ENCODE peak calls at places on chromosomes 11 and 22, in nine cellular contexts. D is fibroblast of lung; J is A673; E is upper lobe of right lung; C is lung; V is IMR-90; F is effector memory CD4-positive, alpha-beta T cell; R is cardiac muscle cell; M is HepG2. I is an unnamed sample. For H3K4me1, the result is how much of the 10 kb centered on the place peaks cover.

GRCh38 chr11:82902086-82902485 is 550 bp downstream of the DDIAS start:
- DNase-seq in M (no peak), E (no peak), V (no peak), R (no peak), J (no peak), C (no peak), D (no peak), F (no peak), I (no peak)

GRCh38 chr11:105861225-105861624 is 160.8 kb downstream of the MSANTD4 start:
- DNase-seq in E (no peak), C (no peak), D (no peak), M (no peak), J (no peak), V (peak), F (no peak), R (peak), I (no peak)

GRCh38 chr11:19604679-19605375 is 107.8 kb upstream of the NAV2 start:
- DNase-seq in C (no peak), F (no peak), D (no peak), V (no peak), J (no peak), R (no peak), E (no peak), M (no peak), I (no peak)

GRCh38 chr22:31106651-31107205 is 640 bp downstream of the SELENOM start:
- DNase-seq in E (no peak), R (peak), F (no peak), V (peak), C (no peak), J (no peak), M (no peak), D (peak), I (peak)

GRCh38 chr11:109967121-109967520 is 126.1 kb upstream of the ZC3H12C start:
- DNase-seq in F (no peak), M (no peak), D (no peak), C (no peak), V (no peak), J (no peak), E (no peak), R (no peak), I (no peak)

GRCh38 chr22:50587407-50587806 is 4.8 kb upstream of the CHKB start:
- DNase-seq in C (no peak), R (no peak), J (no peak), M (no peak), F (no peak), D (no peak), V (no peak), E (peak), I (peak)

GRCh38 chr11:130278745-130279144 is 36.0 kb downstream of the ZBTB44 start:
- DNase-seq in J (no peak), R (peak), C (no peak), E (no peak), D (no peak), M (no peak), F (no peak), V (peak), I (no peak)

GRCh38 chr11:108037636-108038035 is 28.9 kb downstream of the CUL5 start:
- DNase-seq in V (peak), M (no peak), J (no peak), E (no peak), D (peak), R (peak), F (no peak), C (no peak), I (no peak)

GRCh38 chr22:48459859-48460823 is 1367.5 kb downstream of the BRD1 start:
- DNase-seq in D (no peak), M (no peak), C (no peak), V (no peak), F (no peak), R (no peak), E (peak), J (no peak), I (no peak)

GRCh38 chr22:49307071-49307830 is 520.4 kb downstream of the BRD1 start:
- DNase-seq in J (no peak), R (no peak), C (no peak), F (no peak), M (no peak), E (peak), D (no peak), V (no peak), I (peak)

GRCh38 chr22:45547016-45547345 is 44.3 kb downstream of the FBLN1 start:
- DNase-seq in M (no peak), R (no peak), J (no peak), E (no peak), C (no peak), F (no peak), D (no peak), V (no peak), I (peak)

GRCh38 chr11:9005087-9005486 is 1.3 kb upstream of the NRIP3 start:
- DNase-seq in M (no peak), E (no peak), R (no peak), F (no peak), D (no peak), V (no peak), C (no peak), J (no peak), I (no peak)

GRCh38 chr22:46649176-46650077 is 29.2 kb downstream of the GRAMD4 start:
- DNase-seq in E (no peak), F (no peak), M (no peak), D (no peak), J (no peak), V (peak), C (no peak), R (peak), I (peak)

DNA sequence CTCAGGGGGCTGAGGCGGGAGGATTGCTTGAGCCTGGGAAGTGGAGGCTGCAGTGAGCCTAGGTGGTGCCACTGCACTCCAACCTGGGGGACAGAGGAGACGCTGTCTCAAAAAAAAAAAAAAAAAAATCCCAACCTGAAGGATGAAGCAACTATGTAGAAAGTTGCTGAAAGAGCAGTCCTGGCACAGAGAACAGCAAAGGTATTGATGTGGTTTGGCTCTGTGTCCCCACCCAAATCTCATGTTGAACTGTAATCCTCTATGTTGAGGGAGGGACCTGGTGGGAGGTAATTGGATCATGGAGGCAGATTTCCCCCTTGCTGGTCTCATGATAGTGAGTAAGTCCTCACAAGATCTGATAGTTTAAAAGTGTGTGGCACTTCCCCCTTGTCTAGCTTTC is 10.8 kb upstream of the SERPING1 start:
- DNase-seq in R (no peak), E (no peak), M (no peak), D (no peak), J (no peak), C (no peak), V (no peak), F (no peak), I (no peak)
- H3K4me1 ChIP-seq in R (under half), E (under half), M (under half), D (under half), J (under half), C (under half), V (under half), F (under half), I (under half)

GRCh38 chr11:121534131-121535093 is 81.6 kb upstream of the SORL1-AS1 start:
- DNase-seq in R (peak), M (no peak), J (peak), D (peak), C (no peak), F (no peak), V (peak), E (no peak), I (peak)
- H3K27ac ChIP-seq in R (no peak), M (no peak), J (no peak), D (no peak), C (no peak), F (no peak), V (no peak), E (no peak), I (no peak)

DNA sequence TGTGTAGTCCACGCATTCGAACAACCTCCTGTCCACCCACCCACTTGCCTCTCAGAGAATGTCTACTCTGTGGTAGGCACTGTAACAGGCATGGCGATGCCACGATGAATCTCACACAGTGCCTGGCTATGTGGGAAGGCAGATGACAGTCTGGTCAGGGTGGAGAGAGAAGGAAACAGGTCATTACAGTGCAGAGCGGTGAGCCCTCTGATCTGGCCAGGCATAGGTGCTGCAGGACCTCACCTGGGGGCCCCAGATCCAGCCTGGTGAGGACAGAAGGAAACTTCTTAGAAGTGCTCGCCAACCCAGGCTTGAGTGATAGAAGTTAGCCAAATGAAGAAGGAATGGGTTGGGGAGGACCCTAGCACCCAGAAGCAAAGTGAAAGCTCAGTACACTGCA is 19.0 kb upstream of the PEX26 start:
- DNase-seq in C (no peak), F (no peak), D (no peak), E (peak), M (no peak), R (no peak), V (no peak), J (no peak), I (no peak)
- H3K4me1 ChIP-seq in C (under half), F (under half), D (under half), E (under half), M (half or more), R (under half), V (under half), J (under half), I (under half)

GRCh38 chr22:20517841-20518592 is 10.6 kb downstream of the MED15 start:
- DNase-seq in M (no peak), C (no peak), V (no peak), D (no peak), E (no peak), J (no peak), R (no peak), F (no peak), I (no peak)

GRCh38 chr22:20519558-20519957 is 12.1 kb downstream of the MED15 start:
- DNase-seq in R (no peak), C (no peak), E (no peak), F (no peak), D (no peak), M (no peak), V (no peak), J (peak), I (no peak)

GRCh38 chr22:20522828-20523117 is 15.4 kb downstream of the MED15 start:
- DNase-seq in M (no peak), F (no peak), R (no peak), D (no peak), E (no peak), J (no peak), C (no peak), V (no peak), I (no peak)

GRCh38 chr22:20522134-20522827 is 14.9 kb downstream of the MED15 start:
- DNase-seq in D (no peak), C (no peak), J (no peak), M (no peak), V (no peak), F (no peak), E (no peak), R (no peak), I (no peak)

GRCh38 chr22:20520093-20520511 is 12.7 kb downstream of the MED15 start:
- DNase-seq in J (peak), D (peak), E (no peak), F (no peak), C (no peak), V (peak), R (no peak), M (no peak), I (no peak)
- H3K27ac ChIP-seq in J (peak), D (peak), E (no peak), F (peak), C (no peak), V (peak), R (no peak), M (no peak), I (no peak)

GRCh38 chr11:47532597-47533213 is 20.2 kb downstream of the CELF1 start:
- DNase-seq in C (no peak), F (no peak), D (no peak), M (no peak), J (peak), V (peak), R (peak), E (no peak), I (no peak)
- H3K4me1 ChIP-seq in C (under half), F (under half), D (under half), M (under half), J (under half), V (under half), R (under half), E (under half), I (under half)

GRCh38 chr11:45919806-45920530 is 2.3 kb upstream of the PEX16 start:
- DNase-seq in M (peak), R (no peak), C (no peak), J (no peak), E (peak), F (no peak), D (no peak), V (no peak), I (peak)

GRCh38 chr11:45919276-45919675 is 1.6 kb upstream of the PEX16 start:
- DNase-seq in F (no peak), J (no peak), R (no peak), C (no peak), M (no peak), V (no peak), D (no peak), E (peak), I (no peak)

GRCh38 chr11:45921561-45922424 is 663 bp upstream of the LARGE2 start:
- DNase-seq in E (peak), R (no peak), V (no peak), D (no peak), F (no peak), J (peak), M (peak), C (peak), I (no peak)

GRCh38 chr11:45922425-45923082 is at the start of gene LARGE2:
- DNase-seq in D (no peak), R (no peak), M (no peak), F (peak), E (peak), C (peak), J (peak), V (no peak), I (no peak)

GRCh38 chr11:45920531-45921477 is 1.7 kb upstream of the LARGE2 start:
- DNase-seq in J (no peak), D (no peak), M (no peak), R (no peak), F (no peak), C (no peak), E (peak), V (no peak), I (peak)
- H3K27ac ChIP-seq in J (no peak), D (no peak), M (no peak), R (no peak), F (no peak), C (no peak), E (peak), V (no peak), I (no peak)